ENCODE peak calls at places on chromosome 15, in ten cellular contexts. One of them, this sample, is unnamed.

GRCh38 chr15:98835889-98836288 is 171.7 kb downstream of the PGPEP1L start:
- DNase-seq in cardiac fibroblast: no peak
- DNase-seq in A549: no peak
- DNase-seq in endothelial cell: no peak
- DNase-seq in nephron progenitor cell: no peak
- DNase-seq in suprapubic skin: no peak
- DNase-seq in GM10248: no peak
- DNase-seq in IMR-90: no peak
- DNase-seq in upper lobe of right lung: no peak
- DNase-seq in B cell: no peak
- DNase-seq in this sample: no peak

GRCh38 chr15:34327906-34328305 is 9.7 kb downstream of the SLC12A6 start:
- DNase-seq in cardiac fibroblast: no peak
- DNase-seq in IMR-90: no peak
- DNase-seq in A549: no peak
- DNase-seq in GM10248: no peak
- DNase-seq in nephron progenitor cell: no peak
- DNase-seq in upper lobe of right lung: no peak
- DNase-seq in B cell: no peak
- DNase-seq in endothelial cell: no peak
- DNase-seq in suprapubic skin: no peak
- DNase-seq in this sample: no peak

GRCh38 chr15:45918839-45919238 is 284.0 kb downstream of the SQOR start:
- DNase-seq in B cell: no peak
- DNase-seq in IMR-90: no peak
- DNase-seq in suprapubic skin: no peak
- DNase-seq in A549: no peak
- DNase-seq in GM10248: no peak
- DNase-seq in endothelial cell: no peak
- DNase-seq in cardiac fibroblast: peak
- DNase-seq in upper lobe of right lung: no peak
- DNase-seq in nephron progenitor cell: no peak
- DNase-seq in this sample: no peak

GRCh38 chr15:100125627-100126231 is 216.0 kb downstream of the ADAMTS17 start:
- DNase-seq in B cell: no peak
- DNase-seq in endothelial cell: no peak
- DNase-seq in A549: no peak
- DNase-seq in upper lobe of right lung: peak
- DNase-seq in GM10248: no peak
- DNase-seq in cardiac fibroblast: no peak
- DNase-seq in IMR-90: no peak
- DNase-seq in nephron progenitor cell: no peak
- DNase-seq in suprapubic skin: no peak
- DNase-seq in this sample: no peak

GRCh38 chr15:28116521-28117488 is 17.7 kb upstream of the OCA2 start:
- DNase-seq in IMR-90: no peak
- DNase-seq in cardiac fibroblast: no peak
- DNase-seq in GM10248: no peak
- DNase-seq in A549: no peak
- DNase-seq in endothelial cell: no peak
- DNase-seq in suprapubic skin: no peak
- DNase-seq in nephron progenitor cell: no peak
- DNase-seq in B cell: no peak
- DNase-seq in upper lobe of right lung: peak
- DNase-seq in this sample: no peak

GRCh38 chr15:81400640-81401236 is 26.7 kb upstream of the TMC3 start:
- DNase-seq in GM10248: peak
- DNase-seq in B cell: peak
- DNase-seq in nephron progenitor cell: no peak
- DNase-seq in cardiac fibroblast: peak
- DNase-seq in IMR-90: peak
- DNase-seq in endothelial cell: peak
- DNase-seq in upper lobe of right lung: no peak
- DNase-seq in A549: peak
- DNase-seq in suprapubic skin: no peak
- DNase-seq in this sample: peak

GRCh38 chr15:22979069-22979698 is 984 bp downstream of the CYFIP1 start:
- DNase-seq in endothelial cell: peak
- DNase-seq in suprapubic skin: peak
- DNase-seq in nephron progenitor cell: peak
- DNase-seq in IMR-90: peak
- DNase-seq in A549: peak
- DNase-seq in upper lobe of right lung: peak
- DNase-seq in GM10248: peak
- DNase-seq in B cell: peak
- DNase-seq in cardiac fibroblast: peak
- DNase-seq in this sample: peak

GRCh38 chr15:42694398-42694797 is 42.5 kb downstream of the CDAN1 start:
- DNase-seq in IMR-90: no peak
- DNase-seq in upper lobe of right lung: peak
- DNase-seq in GM10248: no peak
- DNase-seq in suprapubic skin: no peak
- DNase-seq in A549: no peak
- DNase-seq in B cell: no peak
- DNase-seq in nephron progenitor cell: no peak
- DNase-seq in endothelial cell: no peak
- DNase-seq in cardiac fibroblast: no peak
- DNase-seq in this sample: no peak

GRCh38 chr15:99307735-99308134 is 56.5 kb downstream of the LRRC28 start:
- DNase-seq in B cell: no peak
- DNase-seq in A549: no peak
- DNase-seq in GM10248: no peak
- DNase-seq in cardiac fibroblast: no peak
- DNase-seq in nephron progenitor cell: no peak
- DNase-seq in endothelial cell: no peak
- DNase-seq in suprapubic skin: no peak
- DNase-seq in IMR-90: peak
- DNase-seq in upper lobe of right lung: no peak
- DNase-seq in this sample: no peak

GRCh38 chr15:32956006-32956405 is 238.2 kb downstream of the GREM1 start:
- DNase-seq in B cell: peak
- DNase-seq in cardiac fibroblast: peak
- DNase-seq in endothelial cell: peak
- DNase-seq in A549: peak
- DNase-seq in IMR-90: peak
- DNase-seq in nephron progenitor cell: peak
- DNase-seq in suprapubic skin: no peak
- DNase-seq in upper lobe of right lung: no peak
- DNase-seq in GM10248: peak
- DNase-seq in this sample: peak

GRCh38 chr15:83378921-83379561 is 68.1 kb upstream of the SH3GL3 start:
- DNase-seq in nephron progenitor cell: no peak
- DNase-seq in IMR-90: no peak
- DNase-seq in endothelial cell: no peak
- DNase-seq in A549: no peak
- DNase-seq in suprapubic skin: peak
- DNase-seq in cardiac fibroblast: no peak
- DNase-seq in GM10248: no peak
- DNase-seq in upper lobe of right lung: no peak
- DNase-seq in B cell: no peak
- DNase-seq in this sample: no peak
- TF ChIP-seq CTCF in nephron progenitor cell: no peak
- TF ChIP-seq CTCF in IMR-90: no peak
- TF ChIP-seq CTCF in endothelial cell: no peak
- TF ChIP-seq CTCF in A549: no peak
- TF ChIP-seq CTCF in suprapubic skin: no peak
- TF ChIP-seq CTCF in cardiac fibroblast: no peak
- TF ChIP-seq CTCF in GM10248: no peak
- TF ChIP-seq CTCF in upper lobe of right lung: no peak
- TF ChIP-seq CTCF in B cell: no peak
- TF ChIP-seq CTCF in this sample: no peak

GRCh38 chr15:37891754-37892368 is 42.6 kb upstream of the TMCO5A start:
- DNase-seq in suprapubic skin: no peak
- DNase-seq in IMR-90: peak
- DNase-seq in cardiac fibroblast: peak
- DNase-seq in GM10248: no peak
- DNase-seq in nephron progenitor cell: peak
- DNase-seq in A549: peak
- DNase-seq in B cell: no peak
- DNase-seq in endothelial cell: no peak
- DNase-seq in upper lobe of right lung: no peak
- DNase-seq in this sample: peak
- TF ChIP-seq CTCF in suprapubic skin: peak
- TF ChIP-seq CTCF in IMR-90: peak
- TF ChIP-seq CTCF in cardiac fibroblast: peak
- TF ChIP-seq CTCF in GM10248: peak
- TF ChIP-seq CTCF in nephron progenitor cell: peak
- TF ChIP-seq CTCF in A549: peak
- TF ChIP-seq CTCF in B cell: peak
- TF ChIP-seq CTCF in endothelial cell: peak
- TF ChIP-seq CTCF in upper lobe of right lung: peak
- TF ChIP-seq CTCF in this sample: peak

DNA sequence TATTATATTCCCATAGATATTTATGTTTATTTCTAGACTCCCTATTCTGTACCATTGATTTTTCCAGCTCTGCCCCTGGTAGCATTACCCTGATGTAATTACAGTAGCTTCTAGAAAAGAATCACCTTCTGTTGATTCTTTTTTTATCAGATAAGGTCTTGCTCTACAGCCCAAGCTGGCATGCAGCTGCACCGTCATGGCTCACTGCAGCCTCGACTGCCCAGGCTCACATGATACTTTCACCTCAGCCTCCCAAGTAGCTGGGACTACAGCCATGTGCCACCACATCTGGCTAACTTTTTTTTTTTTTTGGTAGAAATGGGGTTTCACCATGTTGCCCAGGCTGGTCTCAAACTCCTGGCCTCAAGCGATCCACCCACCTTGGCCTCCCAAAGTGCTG is 41.8 kb downstream of the SLC24A1 start:
- DNase-seq in endothelial cell: no peak
- DNase-seq in upper lobe of right lung: no peak
- DNase-seq in nephron progenitor cell: no peak
- DNase-seq in GM10248: no peak
- DNase-seq in cardiac fibroblast: no peak
- DNase-seq in B cell: no peak
- DNase-seq in IMR-90: no peak
- DNase-seq in suprapubic skin: no peak
- DNase-seq in A549: no peak
- DNase-seq in this sample: no peak
- TF ChIP-seq CTCF in endothelial cell: no peak
- TF ChIP-seq CTCF in upper lobe of right lung: no peak
- TF ChIP-seq CTCF in nephron progenitor cell: no peak
- TF ChIP-seq CTCF in GM10248: no peak
- TF ChIP-seq CTCF in cardiac fibroblast: no peak
- TF ChIP-seq CTCF in B cell: no peak
- TF ChIP-seq CTCF in IMR-90: no peak
- TF ChIP-seq CTCF in suprapubic skin: no peak
- TF ChIP-seq CTCF in A549: no peak
- TF ChIP-seq CTCF in this sample: no peak

DNA sequence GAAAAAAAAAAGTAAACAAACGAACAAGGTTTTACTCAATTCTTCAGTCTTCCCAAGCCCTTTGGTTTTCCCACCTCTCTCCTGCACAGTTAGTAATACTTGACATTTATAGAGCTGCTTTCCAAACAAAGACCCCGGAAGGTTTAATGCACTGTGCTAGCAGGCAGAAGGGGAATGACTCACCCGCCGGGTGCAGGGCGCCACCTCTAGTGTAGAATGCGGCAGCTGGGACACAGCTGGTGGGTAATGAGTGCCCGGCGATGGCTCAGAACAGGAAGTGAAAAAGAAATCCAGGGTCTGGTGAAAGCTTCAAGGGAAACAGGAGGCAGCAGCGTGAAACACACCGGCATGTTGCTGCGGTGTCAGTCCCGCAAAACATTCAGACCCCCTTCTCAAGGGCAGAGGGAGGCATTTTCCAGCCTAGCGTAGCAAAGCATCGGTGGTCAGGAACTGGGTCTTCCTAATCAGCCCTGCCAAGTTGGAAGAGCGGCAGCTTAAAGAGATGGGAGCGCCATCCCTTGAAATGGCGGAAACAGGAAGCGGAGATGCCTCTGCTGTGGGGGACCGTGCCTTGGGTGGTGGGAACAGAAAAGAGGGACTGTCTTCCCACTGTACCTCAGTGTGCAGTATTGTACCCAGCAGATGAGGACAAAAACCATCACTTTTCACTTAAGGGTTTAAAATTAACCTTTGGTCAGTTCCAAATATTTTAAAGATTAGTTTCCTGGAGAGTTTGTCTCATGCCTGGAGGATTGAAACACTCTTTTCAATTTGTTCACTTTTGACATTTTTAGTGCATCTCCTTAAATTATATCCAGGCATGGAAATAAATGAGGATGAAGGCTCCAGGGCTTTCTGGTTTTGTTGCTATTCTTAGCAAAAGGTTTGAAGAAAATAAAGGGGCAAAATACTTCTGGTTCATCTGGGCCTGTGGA is 160.8 kb upstream of the MCTP2 start:
- DNase-seq in endothelial cell: no peak
- DNase-seq in B cell: no peak
- DNase-seq in cardiac fibroblast: no peak
- DNase-seq in suprapubic skin: peak
- DNase-seq in IMR-90: no peak
- DNase-seq in A549: peak
- DNase-seq in upper lobe of right lung: peak
- DNase-seq in nephron progenitor cell: peak
- DNase-seq in GM10248: no peak
- DNase-seq in this sample: no peak
- TF ChIP-seq CTCF in endothelial cell: no peak
- TF ChIP-seq CTCF in B cell: no peak
- TF ChIP-seq CTCF in cardiac fibroblast: no peak
- TF ChIP-seq CTCF in suprapubic skin: no peak
- TF ChIP-seq CTCF in IMR-90: no peak
- TF ChIP-seq CTCF in A549: no peak
- TF ChIP-seq CTCF in upper lobe of right lung: no peak
- TF ChIP-seq CTCF in nephron progenitor cell: no peak
- TF ChIP-seq CTCF in GM10248: no peak
- TF ChIP-seq CTCF in this sample: no peak

DNA sequence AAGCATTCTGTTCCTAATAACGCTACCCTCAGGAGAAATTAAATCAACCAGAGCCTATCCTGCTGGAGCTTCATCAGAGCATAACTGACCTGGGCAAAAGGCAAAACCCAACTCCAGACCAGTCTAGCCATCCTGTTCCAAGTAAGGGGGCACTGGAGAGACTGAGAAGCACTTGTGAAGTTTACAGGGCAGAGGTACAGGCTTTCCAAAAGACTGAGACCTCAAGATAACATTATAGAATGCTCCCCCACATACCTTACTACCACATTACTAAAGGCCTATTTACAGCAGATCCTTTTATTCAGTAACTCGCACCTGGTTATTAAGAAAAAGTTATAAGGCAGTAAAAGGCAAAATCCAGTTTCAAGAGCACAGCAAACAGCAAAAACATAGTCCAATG is 35.5 kb downstream of the RFX7 start:
- DNase-seq in suprapubic skin: no peak
- DNase-seq in upper lobe of right lung: no peak
- DNase-seq in B cell: no peak
- DNase-seq in cardiac fibroblast: no peak
- DNase-seq in GM10248: no peak
- DNase-seq in A549: no peak
- DNase-seq in endothelial cell: no peak
- DNase-seq in nephron progenitor cell: no peak
- DNase-seq in IMR-90: no peak
- DNase-seq in this sample: no peak
- TF ChIP-seq CTCF in suprapubic skin: no peak
- TF ChIP-seq CTCF in upper lobe of right lung: no peak
- TF ChIP-seq CTCF in B cell: no peak
- TF ChIP-seq CTCF in cardiac fibroblast: no peak
- TF ChIP-seq CTCF in GM10248: no peak
- TF ChIP-seq CTCF in A549: no peak
- TF ChIP-seq CTCF in endothelial cell: no peak
- TF ChIP-seq CTCF in nephron progenitor cell: no peak
- TF ChIP-seq CTCF in IMR-90: no peak
- TF ChIP-seq CTCF in this sample: no peak